ENCODE peak calls at places on chromosomes 1 and 21, in ten cellular contexts. W, G, J, D, B, M, T, L, K and A are unnamed samples.

GRCh38 chr1:48495166-48495565 is 23.2 kb upstream of the SPATA6 start:
- DNase-seq in W (no peak), G (no peak), J (no peak), D (no peak), B (no peak), M (no peak), T (no peak), L (no peak), K (no peak), A (no peak)

GRCh38 chr1:159023723-159024122 is 14.0 kb downstream of the IFI16 start:
- DNase-seq in W (no peak), G (no peak), J (no peak), D (no peak), B (no peak), M (no peak), T (no peak), L (no peak), K (no peak), A (no peak)

GRCh38 chr1:26391450-26391849 is 18.9 kb upstream of the ZNF683 start:
- DNase-seq in W (no peak), G (peak; percentile 83), J (no peak), D (no peak), B (no peak), M (no peak), T (no peak), L (no peak), K (no peak), A (no peak)

GRCh38 chr1:2115008-2115921 is 65.1 kb downstream of the PRKCZ start:
- DNase-seq in W (no peak), G (no peak), J (no peak), D (no peak), B (no peak), M (no peak), T (no peak), L (no peak), K (no peak), A (no peak)

GRCh38 chr1:244435562-244436205 is 16.0 kb downstream of the ADSS2 start:
- DNase-seq in W (no peak), G (no peak), J (no peak), D (no peak), B (no peak), M (no peak), T (no peak), L (no peak), K (peak; percentile 75), A (no peak)

GRCh38 chr1:77888071-77888428 is 374 bp upstream of the NEXN start:
- DNase-seq in W (no peak), G (peak; percentile 44), J (peak; percentile 32), D (peak; percentile 11), B (no peak), M (no peak), T (no peak), L (no peak), K (peak; percentile 85), A (no peak)

GRCh38 chr1:180123463-180123936 is 31.2 kb upstream of the QSOX1 start:
- DNase-seq in W (no peak), G (no peak), J (no peak), D (no peak), B (no peak), M (no peak), T (no peak), L (no peak), K (no peak), A (no peak)

GRCh38 chr1:10217748-10218441 is 7.5 kb downstream of the KIF1B start:
- DNase-seq in W (no peak), G (no peak), J (no peak), D (no peak), B (no peak), M (no peak), T (no peak), L (no peak), K (peak; percentile 36), A (no peak)

DNA sequence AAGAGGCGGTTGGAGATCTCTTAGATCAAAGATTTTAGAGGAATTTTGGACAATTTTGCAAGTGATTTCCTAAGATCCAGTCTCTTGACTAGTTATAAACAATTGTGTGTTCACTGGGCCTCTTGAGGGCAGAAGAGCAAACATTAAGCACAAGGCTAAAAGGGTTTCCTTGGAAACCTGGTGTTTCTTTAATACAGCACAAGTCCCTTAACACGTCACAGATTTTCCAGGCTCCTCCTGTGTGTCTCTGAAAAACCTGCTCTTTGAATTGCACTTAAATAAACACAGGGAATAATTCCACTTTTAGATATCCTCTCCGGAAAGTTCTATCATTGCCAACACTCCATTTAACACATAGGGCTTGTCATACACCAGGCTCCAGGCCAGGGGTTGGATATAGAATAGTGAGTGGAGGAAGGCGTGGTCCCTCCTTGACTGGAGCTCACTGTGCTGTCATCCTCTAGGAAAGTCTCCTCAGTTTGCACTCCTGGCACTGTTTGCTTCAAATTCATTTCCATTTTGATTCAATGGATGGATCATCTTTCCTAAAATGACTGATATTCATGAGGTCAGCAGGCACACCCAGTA is 442.5 kb downstream of the DSCAM start:
- DNase-seq in W (peak; percentile 22), G (no peak), J (peak; percentile 31), D (peak; percentile 27), B (no peak), M (no peak), T (no peak), L (no peak), K (peak; percentile 0), A (no peak)
- H3K9me3 ChIP-seq in W (no peaks in the 10 kb centered on the region), G (no peaks in the 10 kb centered on the region), J (no peaks in the 10 kb centered on the region), D (peaks cover 5% of the 10 kb centered on the region), B (no peaks in the 10 kb centered on the region), M (no peaks in the 10 kb centered on the region), T (no peaks in the 10 kb centered on the region), L (no peaks in the 10 kb centered on the region), K (no peaks in the 10 kb centered on the region), A (no peaks in the 10 kb centered on the region)

DNA sequence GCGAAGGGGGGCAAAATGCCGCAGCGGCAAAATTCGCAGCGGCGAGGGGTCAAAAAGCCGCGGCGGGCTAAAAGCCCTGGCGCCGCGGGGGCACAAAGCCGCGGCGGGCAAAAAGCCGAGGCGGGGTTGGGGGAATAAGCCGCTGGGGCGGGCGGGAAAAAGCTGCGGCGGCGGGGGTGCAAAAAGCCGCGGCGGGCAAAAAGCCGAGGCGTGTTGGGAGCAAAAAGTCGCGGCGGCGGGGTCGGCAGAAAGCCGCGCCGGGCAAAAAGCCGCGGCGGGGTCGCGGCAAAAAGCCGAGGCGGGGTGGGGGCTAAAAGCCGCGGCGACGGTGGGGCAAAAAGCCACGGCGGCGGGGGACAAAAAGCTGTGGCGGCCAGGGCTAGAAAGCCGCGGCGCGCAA is 3902.5 kb downstream of the SRGAP2C start:
- DNase-seq in W (no peak), G (no peak), J (no peak), D (no peak), B (no peak), M (no peak), T (no peak), L (no peak), K (no peak), A (no peak)
- H3K9me3 ChIP-seq in W (no peaks in the 10 kb centered on the region), G (no peaks in the 10 kb centered on the region), J (no peaks in the 10 kb centered on the region), D (peaks cover 53% of the 10 kb centered on the region), B (no peaks in the 10 kb centered on the region), M (no peaks in the 10 kb centered on the region), T (peaks cover 2% of the 10 kb centered on the region), L (no peaks in the 10 kb centered on the region), K (peaks cover 16% of the 10 kb centered on the region), A (no peaks in the 10 kb centered on the region)

DNA sequence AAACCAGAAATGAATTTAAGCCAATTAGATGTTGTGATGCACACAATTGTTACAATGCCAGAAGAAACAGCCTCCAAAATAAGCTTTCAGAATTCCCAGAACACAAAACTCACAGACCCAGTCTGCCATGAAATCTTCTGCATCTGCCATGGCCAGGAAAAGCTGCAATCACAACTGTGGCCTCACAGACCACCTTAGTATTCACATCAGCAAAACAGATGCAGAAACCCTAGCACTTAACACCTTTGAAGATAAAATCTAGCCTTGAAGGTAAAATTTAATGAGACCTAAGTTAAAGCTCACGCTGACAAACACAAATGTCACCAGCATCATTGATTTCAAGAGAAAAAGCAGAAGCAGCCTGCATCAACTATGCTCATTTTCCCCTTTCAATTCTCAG is 566.8 kb upstream of the TMPRSS15 start:
- DNase-seq in W (no peak), G (no peak), J (no peak), D (no peak), B (no peak), M (no peak), T (no peak), L (no peak), K (no peak), A (no peak)
- H3K9me3 ChIP-seq in W (no peaks in the 10 kb centered on the region), G (no peaks in the 10 kb centered on the region), J (no peaks in the 10 kb centered on the region), D (no peaks in the 10 kb centered on the region), B (no peaks in the 10 kb centered on the region), M (no peaks in the 10 kb centered on the region), T (no peaks in the 10 kb centered on the region), L (no peaks in the 10 kb centered on the region), K (no peaks in the 10 kb centered on the region), A (peaks cover 2% of the 10 kb centered on the region)

DNA sequence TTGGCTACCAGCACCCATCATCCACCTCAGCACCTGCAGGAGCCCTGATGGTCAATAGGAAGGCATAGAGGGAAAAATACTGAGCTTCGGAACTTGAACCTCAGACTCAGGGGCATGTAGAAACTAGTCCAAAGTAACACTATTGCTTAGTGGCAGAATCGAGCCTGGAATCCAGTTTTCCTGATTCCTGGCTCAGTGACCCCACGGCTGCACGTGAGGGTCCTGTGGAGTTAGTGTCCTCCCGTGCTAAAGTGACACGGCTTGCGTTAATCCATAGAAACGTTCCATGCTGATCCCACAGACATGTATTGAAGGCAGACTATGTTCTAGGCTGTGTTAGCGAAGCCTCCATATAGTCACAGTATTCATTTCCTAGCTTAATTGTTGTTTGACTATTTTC is 747.0 kb upstream of the TPTE start:
- DNase-seq in W (no peak), G (no peak), J (no peak), D (no peak), B (no peak), M (no peak), T (no peak), L (no peak), K (no peak), A (no peak)
- H3K9me3 ChIP-seq in W (no peaks in the 10 kb centered on the region), G (peaks cover 3% of the 10 kb centered on the region), J (no peaks in the 10 kb centered on the region), D (peaks cover 16% of the 10 kb centered on the region), B (no peaks in the 10 kb centered on the region), M (no peaks in the 10 kb centered on the region), T (peaks cover 13% of the 10 kb centered on the region), L (no peaks in the 10 kb centered on the region), K (peaks cover 39% of the 10 kb centered on the region), A (peaks cover 3% of the 10 kb centered on the region)

GRCh38 chr1:6495041-6495441 is 3.6 kb upstream of the PLEKHG5 start:
- DNase-seq in W (peak; percentile 10), G (no peak), J (no peak), D (no peak), B (no peak), M (no peak), T (no peak), L (no peak), K (no peak), A (no peak)

GRCh38 chr1:6496360-6496704 is 4.9 kb upstream of the PLEKHG5 start:
- DNase-seq in W (no peak), G (no peak), J (no peak), D (no peak), B (no peak), M (no peak), T (no peak), L (no peak), K (no peak), A (no peak)

GRCh38 chr1:6494627-6495026 is 3.2 kb upstream of the PLEKHG5 start:
- DNase-seq in W (no peak), G (no peak), J (no peak), D (no peak), B (no peak), M (no peak), T (no peak), L (no peak), K (no peak), A (no peak)

GRCh38 chr1:6496890-6497214 is 5.4 kb upstream of the PLEKHG5 start:
- DNase-seq in W (no peak), G (no peak), J (no peak), D (no peak), B (no peak), M (no peak), T (no peak), L (no peak), K (no peak), A (no peak)

GRCh38 chr1:6495540-6496359 is 4.3 kb upstream of the PLEKHG5 start:
- DNase-seq in W (peak; percentile 6), G (no peak), J (no peak), D (no peak), B (no peak), M (no peak), T (no peak), L (no peak), K (no peak), A (no peak)
- H3K9me3 ChIP-seq in W (no peaks in the 10 kb centered on the region), G (no peaks in the 10 kb centered on the region), J (no peaks in the 10 kb centered on the region), D (no peaks in the 10 kb centered on the region), B (no peaks in the 10 kb centered on the region), M (no peaks in the 10 kb centered on the region), T (no peaks in the 10 kb centered on the region), L (no peaks in the 10 kb centered on the region), K (no peaks in the 10 kb centered on the region), A (no peaks in the 10 kb centered on the region)